ENCODE peak calls at places on chromosome 1, in seven cellular contexts. One of them, this sample, is unnamed.

GRCh38 chr1:157025321-157025720 is 20.2 kb downstream of the ARHGEF11 start:
- DNase-seq in OCI-LY7: no peak
- DNase-seq in A549: no peak
- DNase-seq in GM23338: no peak
- DNase-seq in heart left ventricle: no peak
- DNase-seq in thoracic aorta: no peak
- DNase-seq in fibroblast of lung: peak; percentile 17
- DNase-seq in this sample: no peak

GRCh38 chr1:185439727-185440415 is 122.8 kb upstream of the IVNS1ABP start:
- DNase-seq in A549: peak; percentile 35
- DNase-seq in thoracic aorta: no peak
- DNase-seq in heart left ventricle: no peak
- DNase-seq in GM23338: no peak
- DNase-seq in OCI-LY7: no peak
- DNase-seq in fibroblast of lung: peak; percentile 81
- DNase-seq in this sample: no peak

GRCh38 chr1:227816750-227817446 is 1.4 kb downstream of the PRSS38 start:
- DNase-seq in OCI-LY7: no peak
- DNase-seq in GM23338: no peak
- DNase-seq in heart left ventricle: no peak
- DNase-seq in A549: no peak
- DNase-seq in thoracic aorta: no peak
- DNase-seq in fibroblast of lung: no peak
- DNase-seq in this sample: no peak

GRCh38 chr1:92784639-92785500 is at the start of gene EVI5:
- DNase-seq in fibroblast of lung: peak; percentile 98
- DNase-seq in A549: peak; percentile 77
- DNase-seq in OCI-LY7: peak; percentile 97
- DNase-seq in thoracic aorta: peak; percentile 86
- DNase-seq in heart left ventricle: peak; percentile 94
- DNase-seq in GM23338: peak; percentile 99
- DNase-seq in this sample: peak; percentile 93

GRCh38 chr1:243924588-243925349 is 74.7 kb upstream of the AKT3 start:
- DNase-seq in A549: no peak
- DNase-seq in fibroblast of lung: peak; percentile 29
- DNase-seq in thoracic aorta: no peak
- DNase-seq in heart left ventricle: no peak
- DNase-seq in GM23338: peak; percentile 56
- DNase-seq in OCI-LY7: no peak
- DNase-seq in this sample: no peak

GRCh38 chr1:57341721-57342120 is 82.1 kb downstream of the DAB1 start:
- DNase-seq in fibroblast of lung: no peak
- DNase-seq in GM23338: no peak
- DNase-seq in OCI-LY7: no peak
- DNase-seq in thoracic aorta: no peak
- DNase-seq in heart left ventricle: no peak
- DNase-seq in A549: no peak
- DNase-seq in this sample: no peak

GRCh38 chr1:182249201-182249676 is 142.4 kb downstream of the GLUL start:
- DNase-seq in thoracic aorta: no peak
- DNase-seq in heart left ventricle: no peak
- DNase-seq in GM23338: no peak
- DNase-seq in A549: no peak
- DNase-seq in fibroblast of lung: no peak
- DNase-seq in OCI-LY7: no peak
- DNase-seq in this sample: no peak

GRCh38 chr1:215518594-215518993 is 48.5 kb upstream of the KCTD3 start:
- DNase-seq in GM23338: no peak
- DNase-seq in A549: no peak
- DNase-seq in OCI-LY7: no peak
- DNase-seq in fibroblast of lung: no peak
- DNase-seq in thoracic aorta: no peak
- DNase-seq in heart left ventricle: no peak
- DNase-seq in this sample: no peak

GRCh38 chr1:30449428-30450147 is 273.8 kb downstream of the MATN1 start:
- DNase-seq in GM23338: no peak
- DNase-seq in OCI-LY7: no peak
- DNase-seq in thoracic aorta: no peak
- DNase-seq in heart left ventricle: no peak
- DNase-seq in fibroblast of lung: no peak
- DNase-seq in A549: no peak
- DNase-seq in this sample: no peak

GRCh38 chr1:55053265-55053954 is 14.1 kb downstream of the PCSK9 start:
- DNase-seq in GM23338: no peak
- DNase-seq in OCI-LY7: no peak
- DNase-seq in fibroblast of lung: no peak
- DNase-seq in A549: no peak
- DNase-seq in thoracic aorta: no peak
- DNase-seq in heart left ventricle: no peak
- DNase-seq in this sample: peak; percentile 56

GRCh38 chr1:25971044-25971881 is 26.6 kb downstream of the PAFAH2 start:
- DNase-seq in heart left ventricle: no peak
- DNase-seq in OCI-LY7: peak; percentile 69
- DNase-seq in fibroblast of lung: no peak
- DNase-seq in GM23338: peak; percentile 32
- DNase-seq in A549: no peak
- DNase-seq in thoracic aorta: no peak
- DNase-seq in this sample: no peak

GRCh38 chr1:158101944-158102343 is 78.8 kb upstream of the CD1D start:
- DNase-seq in heart left ventricle: no peak
- DNase-seq in GM23338: no peak
- DNase-seq in OCI-LY7: no peak
- DNase-seq in fibroblast of lung: peak; percentile 62
- DNase-seq in thoracic aorta: no peak
- DNase-seq in A549: no peak
- DNase-seq in this sample: no peak

GRCh38 chr1:203660069-203660468 is 33.4 kb downstream of the ATP2B4 start:
- DNase-seq in A549: no peak
- DNase-seq in thoracic aorta: no peak
- DNase-seq in OCI-LY7: no peak
- DNase-seq in heart left ventricle: no peak
- DNase-seq in GM23338: no peak
- DNase-seq in fibroblast of lung: no peak
- DNase-seq in this sample: no peak
- H3K27ac ChIP-seq in A549: no peak overlapping the region
- H3K27ac ChIP-seq in thoracic aorta: no peak overlapping the region
- H3K27ac ChIP-seq in OCI-LY7: no peak overlapping the region
- H3K27ac ChIP-seq in heart left ventricle: no peak overlapping the region
- H3K27ac ChIP-seq in GM23338: no peak overlapping the region
- H3K27ac ChIP-seq in fibroblast of lung: no peak overlapping the region
- H3K27ac ChIP-seq in this sample: no peak overlapping the region

DNA sequence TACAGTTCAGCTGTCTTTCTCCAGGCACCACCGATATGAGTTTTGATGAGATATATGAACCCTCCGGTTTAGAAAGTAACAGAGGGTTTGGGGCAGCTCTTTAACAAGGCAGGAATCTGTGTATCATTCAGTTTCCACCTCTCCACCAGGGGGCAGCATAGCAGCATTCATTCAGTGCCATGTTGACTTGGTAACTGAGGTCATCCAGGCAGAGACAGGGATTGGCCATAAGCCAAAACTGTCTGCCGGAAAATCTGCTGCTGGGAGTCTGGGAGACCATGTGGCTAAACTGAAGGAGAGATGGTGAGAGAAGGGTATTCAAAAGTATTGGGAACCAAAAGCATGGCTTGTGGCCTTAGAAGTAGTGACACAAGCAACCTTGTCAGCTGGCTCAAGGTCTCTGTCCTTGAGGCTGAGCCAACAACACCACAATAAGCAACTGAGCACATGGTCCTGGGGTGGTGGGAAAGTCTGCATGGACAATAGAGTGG is 98.5 kb downstream of the LMX1A start:
- DNase-seq in A549: peak; percentile 61
- DNase-seq in thoracic aorta: peak; percentile 9
- DNase-seq in GM23338: peak; percentile 88
- DNase-seq in fibroblast of lung: peak; percentile 0
- DNase-seq in heart left ventricle: peak; percentile 65
- DNase-seq in OCI-LY7: peak; percentile 44
- DNase-seq in this sample: peak; percentile 56
- TF ChIP-seq CTCF in A549: peak; percentile 56
- TF ChIP-seq CTCF in thoracic aorta: peak; percentile 50
- TF ChIP-seq CTCF in GM23338: peak; percentile 95
- TF ChIP-seq CTCF in fibroblast of lung: peak; percentile 49
- TF ChIP-seq CTCF in heart left ventricle: peak; percentile 49
- TF ChIP-seq CTCF in OCI-LY7: peak; percentile 88
- TF ChIP-seq CTCF in this sample: peak; percentile 63

GRCh38 chr1:84691139-84691783 is 1.0 kb upstream of the SSX2IP start:
- DNase-seq in thoracic aorta: no peak
- DNase-seq in A549: no peak
- DNase-seq in GM23338: peak; percentile 53
- DNase-seq in fibroblast of lung: peak; percentile 29
- DNase-seq in heart left ventricle: no peak
- DNase-seq in OCI-LY7: peak; percentile 31
- DNase-seq in this sample: no peak

GRCh38 chr1:84690397-84691138 is at the start of gene SSX2IP:
- DNase-seq in A549: peak; percentile 82
- DNase-seq in GM23338: peak; percentile 98
- DNase-seq in fibroblast of lung: peak; percentile 97
- DNase-seq in OCI-LY7: peak; percentile 97
- DNase-seq in thoracic aorta: peak; percentile 87
- DNase-seq in heart left ventricle: peak; percentile 98
- DNase-seq in this sample: peak; percentile 97

GRCh38 chr1:84692391-84692790 is 2.1 kb upstream of the SSX2IP start:
- DNase-seq in OCI-LY7: no peak
- DNase-seq in heart left ventricle: no peak
- DNase-seq in A549: no peak
- DNase-seq in thoracic aorta: no peak
- DNase-seq in GM23338: no peak
- DNase-seq in fibroblast of lung: no peak
- DNase-seq in this sample: no peak

GRCh38 chr1:84693774-84694173 is 3.5 kb upstream of the SSX2IP start:
- DNase-seq in GM23338: no peak
- DNase-seq in OCI-LY7: no peak
- DNase-seq in A549: no peak
- DNase-seq in fibroblast of lung: peak; percentile 14
- DNase-seq in heart left ventricle: no peak
- DNase-seq in thoracic aorta: no peak
- DNase-seq in this sample: no peak

GRCh38 chr1:84693009-84693408 is 2.7 kb upstream of the SSX2IP start:
- DNase-seq in fibroblast of lung: peak; percentile 69
- DNase-seq in OCI-LY7: peak; percentile 26
- DNase-seq in thoracic aorta: no peak
- DNase-seq in heart left ventricle: no peak
- DNase-seq in GM23338: no peak
- DNase-seq in A549: no peak
- DNase-seq in this sample: no peak
- H3K4me3 ChIP-seq in fibroblast of lung: no peak overlapping the region
- H3K4me3 ChIP-seq in OCI-LY7: peak overlapping the region; percentile 50
- H3K4me3 ChIP-seq in thoracic aorta: no peak overlapping the region
- H3K4me3 ChIP-seq in heart left ventricle: no peak overlapping the region
- H3K4me3 ChIP-seq in GM23338: no peak overlapping the region
- H3K4me3 ChIP-seq in A549: no peak overlapping the region
- H3K4me3 ChIP-seq in this sample: no peak overlapping the region

GRCh38 chr1:56068210-56068609 is 511.2 kb downstream of the PLPP3 start:
- DNase-seq in OCI-LY7: no peak
- DNase-seq in heart left ventricle: no peak
- DNase-seq in GM23338: no peak
- DNase-seq in fibroblast of lung: peak; percentile 54
- DNase-seq in A549: no peak
- DNase-seq in thoracic aorta: no peak
- DNase-seq in this sample: no peak

GRCh38 chr1:56071351-56071750 is 508.0 kb downstream of the PLPP3 start:
- DNase-seq in GM23338: no peak
- DNase-seq in OCI-LY7: no peak
- DNase-seq in heart left ventricle: no peak
- DNase-seq in fibroblast of lung: no peak
- DNase-seq in A549: no peak
- DNase-seq in thoracic aorta: no peak
- DNase-seq in this sample: no peak

GRCh38 chr1:56072310-56072709 is 507.1 kb downstream of the PLPP3 start:
- DNase-seq in GM23338: no peak
- DNase-seq in fibroblast of lung: no peak
- DNase-seq in heart left ventricle: no peak
- DNase-seq in thoracic aorta: no peak
- DNase-seq in OCI-LY7: no peak
- DNase-seq in A549: no peak
- DNase-seq in this sample: no peak

GRCh38 chr1:56068908-56069307 is 510.5 kb downstream of the PLPP3 start:
- DNase-seq in fibroblast of lung: peak; percentile 72
- DNase-seq in GM23338: no peak
- DNase-seq in thoracic aorta: no peak
- DNase-seq in A549: no peak
- DNase-seq in OCI-LY7: no peak
- DNase-seq in heart left ventricle: no peak
- DNase-seq in this sample: no peak

GRCh38 chr1:56070601-56071000 is 508.8 kb downstream of the PLPP3 start:
- DNase-seq in GM23338: no peak
- DNase-seq in OCI-LY7: no peak
- DNase-seq in A549: no peak
- DNase-seq in thoracic aorta: no peak
- DNase-seq in heart left ventricle: no peak
- DNase-seq in fibroblast of lung: peak; percentile 55
- DNase-seq in this sample: no peak
- H3K27ac ChIP-seq in GM23338: no peak overlapping the region
- H3K27ac ChIP-seq in OCI-LY7: no peak overlapping the region
- H3K27ac ChIP-seq in A549: no peak overlapping the region
- H3K27ac ChIP-seq in thoracic aorta: peak overlapping the region; percentile 85
- H3K27ac ChIP-seq in heart left ventricle: no peak overlapping the region
- H3K27ac ChIP-seq in fibroblast of lung: no peak overlapping the region
- H3K27ac ChIP-seq in this sample: no peak overlapping the region

GRCh38 chr1:41023279-41023990 is 1.9 kb upstream of the SLFNL1 start:
- DNase-seq in thoracic aorta: no peak
- DNase-seq in OCI-LY7: no peak
- DNase-seq in heart left ventricle: no peak
- DNase-seq in A549: no peak
- DNase-seq in fibroblast of lung: peak; percentile 20
- DNase-seq in GM23338: peak; percentile 31
- DNase-seq in this sample: no peak
- TF ChIP-seq CTCF in thoracic aorta: peak; percentile 24
- TF ChIP-seq CTCF in OCI-LY7: no peak
- TF ChIP-seq CTCF in heart left ventricle: no peak
- TF ChIP-seq CTCF in A549: no peak
- TF ChIP-seq CTCF in fibroblast of lung: peak; percentile 39
- TF ChIP-seq CTCF in GM23338: peak; percentile 33
- TF ChIP-seq CTCF in this sample: no peak

DNA sequence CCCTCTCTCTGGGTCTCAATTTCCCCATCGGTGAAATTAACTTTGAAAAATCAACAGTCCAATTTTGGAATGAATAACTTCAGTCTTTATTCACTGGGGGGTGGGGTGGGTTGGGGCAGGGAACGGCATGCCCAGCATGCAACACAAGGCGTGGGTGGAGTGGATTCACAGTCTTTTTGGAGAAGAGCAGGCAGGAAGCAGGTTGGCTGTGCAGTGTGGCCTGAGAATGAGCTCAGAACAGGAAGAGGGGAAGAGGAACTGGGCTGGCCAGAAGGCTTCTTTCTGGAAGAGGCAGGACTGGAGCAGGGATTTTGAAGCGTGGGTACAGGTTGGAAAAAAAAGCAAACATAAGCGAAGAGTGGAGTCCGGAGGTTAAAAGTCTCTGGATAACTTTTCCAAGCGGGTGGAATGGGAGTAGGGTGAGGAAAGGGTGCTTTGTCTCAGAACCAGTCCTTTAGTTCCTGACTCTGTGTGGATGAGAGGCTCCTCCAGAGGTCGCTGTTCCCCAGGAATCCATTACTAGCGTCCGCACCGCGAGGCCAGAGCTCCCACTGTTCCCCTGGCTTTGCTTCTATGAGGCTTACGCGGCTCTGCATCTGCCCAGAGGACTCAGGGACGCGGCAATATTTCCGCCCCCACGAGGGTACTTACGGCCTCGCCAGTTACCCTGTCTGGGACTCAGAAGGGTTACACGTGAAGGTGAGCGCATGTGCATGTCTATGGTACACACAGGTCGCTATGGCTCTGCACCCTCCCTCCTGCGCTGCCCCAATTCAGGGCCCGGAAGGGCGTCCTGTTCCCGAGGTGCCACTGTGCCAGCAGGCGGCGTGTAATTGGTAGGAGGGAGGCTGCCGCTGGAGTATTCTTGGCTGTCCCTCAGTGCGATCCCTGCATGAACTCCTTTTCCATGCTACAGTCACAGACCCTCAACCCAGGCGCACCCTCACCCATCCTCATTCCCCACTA is 5.5 kb upstream of the FOXD2 start:
- DNase-seq in OCI-LY7: peak; percentile 28
- DNase-seq in fibroblast of lung: peak; percentile 56
- DNase-seq in heart left ventricle: peak; percentile 73
- DNase-seq in A549: peak; percentile 61
- DNase-seq in thoracic aorta: peak; percentile 31
- DNase-seq in GM23338: peak; percentile 97
- DNase-seq in this sample: no peak
- H3K4me3 ChIP-seq in OCI-LY7: no peak overlapping the region
- H3K4me3 ChIP-seq in fibroblast of lung: no peak overlapping the region
- H3K4me3 ChIP-seq in heart left ventricle: no peak overlapping the region
- H3K4me3 ChIP-seq in A549: no peak overlapping the region
- H3K4me3 ChIP-seq in thoracic aorta: peak overlapping the region; percentile 52
- H3K4me3 ChIP-seq in GM23338: peak overlapping the region; percentile 61
- H3K4me3 ChIP-seq in this sample: no peak overlapping the region